ENCODE peak calls at places on chromosomes 13 and 19, in four cellular contexts. M is lung; A is SW480; P is activated naive CD8-positive, alpha-beta T cell treated with anti-CD3 and anti-CD28 coated beads for 36 hours. C is an unnamed sample.

GRCh38 chr19:29662604-29663404 is 2.5 kb upstream of the PLEKHF1 start:
- DNase-seq in M (no peak), A (no peak), P (peak; percentile 54), C (no peak)

GRCh38 chr19:6033744-6034264 is 55.9 kb upstream of the RANBP3 start:
- DNase-seq in M (no peak), A (no peak), P (no peak), C (no peak)

GRCh38 chr19:10780368-10780767 is 55.6 kb downstream of the TMED1 start:
- DNase-seq in M (peak; percentile 65), A (no peak), P (no peak), C (no peak)

GRCh38 chr13:109412232-109412935 is 374.0 kb downstream of the IRS2 start:
- DNase-seq in M (no peak), A (peak; percentile 60), P (no peak), C (peak; percentile 11)

GRCh38 chr13:112229992-112230872 is 145.9 kb upstream of the SPACA7 start:
- DNase-seq in M (no peak), A (no peak), P (no peak), C (no peak)

GRCh38 chr19:41934849-41935374 is 6.7 kb upstream of the ERFL start:
- DNase-seq in M (peak; percentile 76), A (peak; percentile 73), P (peak; percentile 77), C (no peak)

GRCh38 chr13:46909037-46909436 is 12.2 kb upstream of the HTR2A start:
- DNase-seq in M (no peak), A (peak; percentile 9), P (no peak), C (no peak)

GRCh38 chr13:39038569-39038898 is 278 bp downstream of the NHLRC3 start:
- DNase-seq in M (peak; percentile 36), A (peak; percentile 56), P (peak; percentile 66), C (no peak)

GRCh38 chr13:98092888-98093287 is 50.0 kb upstream of the FARP1 start:
- DNase-seq in M (no peak), A (no peak), P (no peak), C (no peak)

GRCh38 chr19:31256601-31256990 is 92.6 kb downstream of the TSHZ3 start:
- DNase-seq in M (no peak), A (no peak), P (no peak), C (no peak)

GRCh38 chr19:13277104-13277809 is 127.0 kb downstream of the IER2 start:
- DNase-seq in M (peak; percentile 48), A (peak; percentile 72), P (peak; percentile 56), C (peak; percentile 53)

GRCh38 chr13:110853235-110853721 is 61.6 kb downstream of the ANKRD10 start:
- DNase-seq in M (no peak), A (no peak), P (no peak), C (no peak)

GRCh38 chr13:23748591-23748990 is 140.6 kb downstream of the MIPEP start:
- DNase-seq in M (no peak), A (no peak), P (no peak), C (no peak)

GRCh38 chr13:22740264-22740663 is 440.5 kb upstream of the SGCG start:
- DNase-seq in M (no peak), A (no peak), P (no peak), C (no peak)

GRCh38 chr19:36401475-36401874 is 17.0 kb downstream of the ZFP82 start:
- DNase-seq in M (no peak), A (no peak), P (no peak), C (no peak)

GRCh38 chr19:55626350-55626749 is 2.0 kb upstream of the ZNF784 start:
- DNase-seq in M (no peak), A (no peak), P (peak; percentile 65), C (no peak)

GRCh38 chr19:19459707-19460251 is 54.3 kb downstream of the GATAD2A start:
- DNase-seq in M (no peak), A (no peak), P (peak; percentile 71), C (no peak)

GRCh38 chr19:48147597-48148175 is 22.5 kb downstream of the LIG1 start:
- DNase-seq in M (no peak), A (no peak), P (no peak), C (no peak)

GRCh38 chr19:19155495-19156219 is 14.4 kb downstream of the MEF2B start:
- DNase-seq in M (no peak), A (no peak), P (no peak), C (no peak)

GRCh38 chr19:55382522-55383054 is 1.5 kb downstream of the TMEM238 start:
- DNase-seq in M (no peak), A (no peak), P (no peak), C (no peak)

GRCh38 chr13:110680852-110681251 is 25.1 kb downstream of the CARS2 start:
- DNase-seq in M (no peak), A (peak; percentile 21), P (no peak), C (no peak)

GRCh38 chr13:74678308-74678958 is 544.2 kb upstream of the KLF12 start:
- DNase-seq in M (no peak), A (no peak), P (no peak), C (no peak)

GRCh38 chr19:13938361-13939027 is at the start of gene PODNL1:
- DNase-seq in M (peak; percentile 44), A (no peak), P (no peak), C (no peak)

GRCh38 chr13:50910483-50910805 is 853 bp downstream of the RNASEH2B start:
- DNase-seq in M (no peak), A (peak; percentile 80), P (no peak), C (peak; percentile 1)

GRCh38 chr19:29418106-29418684 is 107.6 kb upstream of the VSTM2B start:
- DNase-seq in M (no peak), A (no peak), P (no peak), C (no peak)

GRCh38 chr19:45468159-45468651 is 409 bp downstream of the FOSB start:
- DNase-seq in M (peak; percentile 45), A (no peak), P (peak; percentile 48), C (no peak)

GRCh38 chr13:76023644-76024043 is 387.5 kb downstream of the LMO7 start:
- DNase-seq in M (no peak), A (no peak), P (no peak), C (no peak)

GRCh38 chr19:12667903-12668302 is 1.3 kb downstream of the WDR83 start:
- DNase-seq in M (no peak), A (no peak), P (no peak), C (no peak)

GRCh38 chr13:38566526-38566925 is 120.4 kb upstream of the FREM2 start:
- DNase-seq in M (no peak), A (no peak), P (no peak), C (peak; percentile 4)

GRCh38 chr19:39199025-39199424 is 2.3 kb downstream of the NCCRP1 start:
- DNase-seq in M (no peak), A (no peak), P (no peak), C (no peak)

GRCh38 chr19:49567722-49568454 is 12.5 kb downstream of the NOSIP start:
- DNase-seq in M (no peak), A (peak; percentile 100), P (peak; percentile 72), C (no peak)

GRCh38 chr19:17753976-17754375 is 2.7 kb downstream of the FCHO1 start:
- DNase-seq in M (no peak), A (no peak), P (no peak), C (no peak)

GRCh38 chr19:54684537-54684936 is 21.8 kb downstream of the LILRB4 start:
- DNase-seq in M (no peak), A (peak; percentile 54), P (no peak), C (no peak)

GRCh38 chr13:101382701-101383100 is 33.6 kb downstream of the NALCN start:
- DNase-seq in M (no peak), A (no peak), P (no peak), C (no peak)

GRCh38 chr19:34504273-34504808 is 22.8 kb downstream of the WTIP start:
- DNase-seq in M (peak; percentile 27), A (no peak), P (no peak), C (no peak)

GRCh38 chr13:68708336-68708908 is 1399.2 kb upstream of the ATXN8OS start:
- DNase-seq in M (no peak), A (no peak), P (no peak), C (no peak)

GRCh38 chr13:92260363-92260762 is 861.9 kb downstream of the GPC5 start:
- DNase-seq in M (no peak), A (no peak), P (no peak), C (no peak)

GRCh38 chr19:2034729-2035589 is 16.1 kb downstream of the MKNK2 start:
- DNase-seq in M (peak; percentile 92), A (peak; percentile 70), P (peak; percentile 72), C (no peak)

C was measured in NCI-H2107.